ENCODE peak calls at places on chromosome 17, in seven cellular contexts. One of them, this sample, is unnamed.

GRCh38 chr17:3804503-3804931 is 3.5 kb upstream of the ITGAE start:
- DNase-seq in HT-29: no peak
- DNase-seq in retinal pigment epithelial cell: no peak
- DNase-seq in NCI-H345: no peak
- DNase-seq in NCI-H1048: no peak
- DNase-seq in ELR: peak; percentile 69
- DNase-seq in left lung: no peak
- DNase-seq in this sample: no peak

GRCh38 chr17:76911299-76912007 is 43.2 kb downstream of the MGAT5B start:
- DNase-seq in retinal pigment epithelial cell: no peak
- DNase-seq in HT-29: no peak
- DNase-seq in NCI-H345: peak; percentile 84
- DNase-seq in NCI-H1048: no peak
- DNase-seq in ELR: no peak
- DNase-seq in left lung: no peak
- DNase-seq in this sample: no peak

GRCh38 chr17:9956474-9957131 is 51.5 kb upstream of the RCVRN start:
- DNase-seq in retinal pigment epithelial cell: no peak
- DNase-seq in left lung: no peak
- DNase-seq in NCI-H1048: no peak
- DNase-seq in ELR: no peak
- DNase-seq in HT-29: no peak
- DNase-seq in NCI-H345: no peak
- DNase-seq in this sample: no peak

GRCh38 chr17:50045154-50045553 is 10.8 kb upstream of the ITGA3 start:
- DNase-seq in left lung: no peak
- DNase-seq in HT-29: no peak
- DNase-seq in retinal pigment epithelial cell: no peak
- DNase-seq in NCI-H1048: no peak
- DNase-seq in ELR: no peak
- DNase-seq in NCI-H345: no peak
- DNase-seq in this sample: peak; percentile 43

GRCh38 chr17:38749222-38750043 is 1.3 kb upstream of the PCGF2 start:
- DNase-seq in retinal pigment epithelial cell: no peak
- DNase-seq in ELR: peak; percentile 89
- DNase-seq in NCI-H345: peak; percentile 67
- DNase-seq in NCI-H1048: no peak
- DNase-seq in left lung: peak; percentile 93
- DNase-seq in HT-29: peak; percentile 93
- DNase-seq in this sample: peak; percentile 87

GRCh38 chr17:2853722-2854580 is 57.7 kb downstream of the RAP1GAP2 start:
- DNase-seq in retinal pigment epithelial cell: no peak
- DNase-seq in NCI-H1048: no peak
- DNase-seq in NCI-H345: peak; percentile 38
- DNase-seq in left lung: peak; percentile 80
- DNase-seq in HT-29: no peak
- DNase-seq in ELR: peak; percentile 13
- DNase-seq in this sample: no peak

GRCh38 chr17:14428640-14429029 is 127.8 kb downstream of the HS3ST3B1 start:
- DNase-seq in ELR: no peak
- DNase-seq in retinal pigment epithelial cell: no peak
- DNase-seq in HT-29: no peak
- DNase-seq in left lung: no peak
- DNase-seq in NCI-H345: no peak
- DNase-seq in NCI-H1048: no peak
- DNase-seq in this sample: no peak

GRCh38 chr17:76268015-76268749 is 3.0 kb downstream of the UBALD2 start:
- DNase-seq in HT-29: no peak
- DNase-seq in ELR: peak; percentile 66
- DNase-seq in left lung: peak; percentile 94
- DNase-seq in NCI-H345: no peak
- DNase-seq in retinal pigment epithelial cell: no peak
- DNase-seq in NCI-H1048: no peak
- DNase-seq in this sample: no peak

GRCh38 chr17:43908111-43908721 is 880 bp upstream of the MPP2 start:
- DNase-seq in retinal pigment epithelial cell: no peak
- DNase-seq in ELR: peak; percentile 78
- DNase-seq in NCI-H1048: no peak
- DNase-seq in HT-29: peak; percentile 42
- DNase-seq in left lung: no peak
- DNase-seq in NCI-H345: peak; percentile 72
- DNase-seq in this sample: no peak

GRCh38 chr17:50396261-50397110 is 837 bp downstream of the LRRC59 start:
- DNase-seq in NCI-H1048: no peak
- DNase-seq in left lung: peak; percentile 75
- DNase-seq in HT-29: peak; percentile 68
- DNase-seq in NCI-H345: peak; percentile 31
- DNase-seq in ELR: peak; percentile 80
- DNase-seq in retinal pigment epithelial cell: no peak
- DNase-seq in this sample: no peak

GRCh38 chr17:46832945-46833839 is 14.7 kb upstream of the WNT3 start:
- DNase-seq in NCI-H345: no peak
- DNase-seq in ELR: peak; percentile 82
- DNase-seq in retinal pigment epithelial cell: peak; percentile 18
- DNase-seq in left lung: no peak
- DNase-seq in HT-29: no peak
- DNase-seq in NCI-H1048: no peak
- DNase-seq in this sample: no peak

GRCh38 chr17:18038149-18038850 is 668 bp downstream of the ATPAF2 start:
- DNase-seq in ELR: peak; percentile 38
- DNase-seq in left lung: no peak
- DNase-seq in HT-29: peak; percentile 9
- DNase-seq in retinal pigment epithelial cell: no peak
- DNase-seq in NCI-H345: no peak
- DNase-seq in NCI-H1048: no peak
- DNase-seq in this sample: no peak

GRCh38 chr17:18172528-18173278 is 10.9 kb upstream of the ALKBH5 start:
- DNase-seq in NCI-H345: no peak
- DNase-seq in ELR: no peak
- DNase-seq in retinal pigment epithelial cell: no peak
- DNase-seq in left lung: no peak
- DNase-seq in NCI-H1048: no peak
- DNase-seq in HT-29: no peak
- DNase-seq in this sample: no peak

GRCh38 chr17:38561416-38562214 is 44.1 kb downstream of the SRCIN1 start:
- DNase-seq in HT-29: no peak
- DNase-seq in NCI-H1048: no peak
- DNase-seq in left lung: no peak
- DNase-seq in NCI-H345: no peak
- DNase-seq in retinal pigment epithelial cell: no peak
- DNase-seq in ELR: no peak
- DNase-seq in this sample: no peak

GRCh38 chr17:35086164-35086563 is 22.7 kb upstream of the RFFL start:
- DNase-seq in HT-29: no peak
- DNase-seq in left lung: no peak
- DNase-seq in retinal pigment epithelial cell: no peak
- DNase-seq in ELR: no peak
- DNase-seq in NCI-H1048: no peak
- DNase-seq in NCI-H345: no peak
- DNase-seq in this sample: no peak

GRCh38 chr17:82367724-82368524 is 3.6 kb upstream of the UTS2R start:
- DNase-seq in ELR: peak; percentile 40
- DNase-seq in HT-29: no peak
- DNase-seq in retinal pigment epithelial cell: no peak
- DNase-seq in NCI-H1048: peak; percentile 92
- DNase-seq in NCI-H345: no peak
- DNase-seq in left lung: no peak
- DNase-seq in this sample: no peak

GRCh38 chr17:62825182-62825581 is 17.1 kb upstream of the MARCHF10 start:
- DNase-seq in HT-29: no peak
- DNase-seq in left lung: no peak
- DNase-seq in NCI-H1048: no peak
- DNase-seq in NCI-H345: no peak
- DNase-seq in retinal pigment epithelial cell: no peak
- DNase-seq in ELR: no peak
- DNase-seq in this sample: no peak

GRCh38 chr17:51610155-51610554 is 349.8 kb downstream of the UTP18 start:
- DNase-seq in retinal pigment epithelial cell: no peak
- DNase-seq in NCI-H345: no peak
- DNase-seq in ELR: no peak
- DNase-seq in left lung: no peak
- DNase-seq in NCI-H1048: no peak
- DNase-seq in HT-29: no peak
- DNase-seq in this sample: no peak

GRCh38 chr17:14004927-14005630 is 64.2 kb upstream of the COX10 start:
- DNase-seq in left lung: no peak
- DNase-seq in HT-29: no peak
- DNase-seq in NCI-H1048: no peak
- DNase-seq in ELR: peak; percentile 15
- DNase-seq in NCI-H345: no peak
- DNase-seq in retinal pigment epithelial cell: no peak
- DNase-seq in this sample: no peak

GRCh38 chr17:54967621-54968258 is 714 bp downstream of the COX11 start:
- DNase-seq in left lung: no peak
- DNase-seq in retinal pigment epithelial cell: no peak
- DNase-seq in NCI-H1048: no peak
- DNase-seq in HT-29: peak; percentile 79
- DNase-seq in NCI-H345: peak; percentile 16
- DNase-seq in ELR: peak; percentile 60
- DNase-seq in this sample: no peak

GRCh38 chr17:27294689-27295630 is 1.0 kb downstream of the WSB1 start:
- DNase-seq in NCI-H1048: peak; percentile 76
- DNase-seq in NCI-H345: peak; percentile 39
- DNase-seq in HT-29: peak; percentile 87
- DNase-seq in retinal pigment epithelial cell: peak; percentile 86
- DNase-seq in ELR: peak; percentile 87
- DNase-seq in left lung: no peak
- DNase-seq in this sample: no peak

GRCh38 chr17:51336112-51336822 is 75.9 kb downstream of the UTP18 start:
- DNase-seq in NCI-H345: no peak
- DNase-seq in left lung: no peak
- DNase-seq in retinal pigment epithelial cell: no peak
- DNase-seq in HT-29: no peak
- DNase-seq in NCI-H1048: no peak
- DNase-seq in ELR: no peak
- DNase-seq in this sample: no peak

GRCh38 chr17:38658741-38659345 is 15.9 kb downstream of the EPOP start:
- DNase-seq in ELR: no peak
- DNase-seq in NCI-H345: no peak
- DNase-seq in HT-29: no peak
- DNase-seq in NCI-H1048: no peak
- DNase-seq in retinal pigment epithelial cell: no peak
- DNase-seq in left lung: no peak
- DNase-seq in this sample: no peak

GRCh38 chr17:44844390-44844830 is 3.3 kb upstream of the HIGD1B start:
- DNase-seq in left lung: no peak
- DNase-seq in retinal pigment epithelial cell: no peak
- DNase-seq in NCI-H1048: no peak
- DNase-seq in HT-29: no peak
- DNase-seq in NCI-H345: no peak
- DNase-seq in ELR: peak; percentile 48
- DNase-seq in this sample: no peak

GRCh38 chr17:28700830-28701492 is 10.7 kb downstream of the PROCA1 start:
- DNase-seq in HT-29: no peak
- DNase-seq in NCI-H1048: no peak
- DNase-seq in ELR: no peak
- DNase-seq in retinal pigment epithelial cell: no peak
- DNase-seq in NCI-H345: no peak
- DNase-seq in left lung: no peak
- DNase-seq in this sample: no peak

GRCh38 chr17:79042421-79043190 is 18.6 kb downstream of the C1QTNF1 start:
- DNase-seq in NCI-H345: peak; percentile 79
- DNase-seq in left lung: peak; percentile 94
- DNase-seq in ELR: peak; percentile 74
- DNase-seq in HT-29: peak; percentile 86
- DNase-seq in NCI-H1048: peak; percentile 20
- DNase-seq in retinal pigment epithelial cell: no peak
- DNase-seq in this sample: no peak

GRCh38 chr17:79547586-79547985 is 63.3 kb downstream of the RBFOX3 start:
- DNase-seq in HT-29: no peak
- DNase-seq in ELR: no peak
- DNase-seq in NCI-H345: no peak
- DNase-seq in NCI-H1048: no peak
- DNase-seq in retinal pigment epithelial cell: no peak
- DNase-seq in left lung: no peak
- DNase-seq in this sample: no peak

GRCh38 chr17:68378202-68379149 is 78.8 kb downstream of the WIPI1 start:
- DNase-seq in retinal pigment epithelial cell: peak; percentile 72
- DNase-seq in left lung: peak; percentile 96
- DNase-seq in ELR: peak; percentile 97
- DNase-seq in NCI-H345: peak; percentile 34
- DNase-seq in HT-29: peak; percentile 64
- DNase-seq in NCI-H1048: no peak
- DNase-seq in this sample: no peak

GRCh38 chr17:47204722-47205418 is 4.3 kb upstream of the MYL4 start:
- DNase-seq in NCI-H345: no peak
- DNase-seq in retinal pigment epithelial cell: no peak
- DNase-seq in HT-29: no peak
- DNase-seq in NCI-H1048: no peak
- DNase-seq in ELR: peak; percentile 42
- DNase-seq in left lung: no peak
- DNase-seq in this sample: no peak

GRCh38 chr17:30576326-30576861 is 99.2 kb downstream of the GOSR1 start:
- DNase-seq in NCI-H345: no peak
- DNase-seq in NCI-H1048: no peak
- DNase-seq in retinal pigment epithelial cell: no peak
- DNase-seq in HT-29: no peak
- DNase-seq in left lung: no peak
- DNase-seq in ELR: no peak
- DNase-seq in this sample: no peak

GRCh38 chr17:71455219-71455618 is 665.6 kb upstream of the SOX9 start:
- DNase-seq in retinal pigment epithelial cell: no peak
- DNase-seq in left lung: no peak
- DNase-seq in NCI-H1048: no peak
- DNase-seq in ELR: no peak
- DNase-seq in HT-29: no peak
- DNase-seq in NCI-H345: no peak
- DNase-seq in this sample: no peak

GRCh38 chr17:332558-333322 is 19.9 kb downstream of the RPH3AL start:
- DNase-seq in HT-29: no peak
- DNase-seq in NCI-H1048: no peak
- DNase-seq in left lung: peak; percentile 75
- DNase-seq in retinal pigment epithelial cell: no peak
- DNase-seq in ELR: no peak
- DNase-seq in NCI-H345: no peak
- DNase-seq in this sample: peak; percentile 35

GRCh38 chr17:64343833-64344637 is 46.6 kb downstream of the PECAM1 start:
- DNase-seq in ELR: peak; percentile 83
- DNase-seq in NCI-H345: peak; percentile 84
- DNase-seq in left lung: peak; percentile 88
- DNase-seq in HT-29: peak; percentile 72
- DNase-seq in NCI-H1048: no peak
- DNase-seq in retinal pigment epithelial cell: peak; percentile 20
- DNase-seq in this sample: no peak

GRCh38 chr17:55261311-55261710 is 3.4 kb upstream of the HLF start:
- DNase-seq in left lung: no peak
- DNase-seq in NCI-H1048: no peak
- DNase-seq in ELR: no peak
- DNase-seq in NCI-H345: no peak
- DNase-seq in retinal pigment epithelial cell: no peak
- DNase-seq in HT-29: no peak
- DNase-seq in this sample: no peak

GRCh38 chr17:39670746-39671145 is 2.5 kb downstream of the PNMT start:
- DNase-seq in ELR: no peak
- DNase-seq in NCI-H1048: no peak
- DNase-seq in left lung: peak; percentile 48
- DNase-seq in NCI-H345: no peak
- DNase-seq in retinal pigment epithelial cell: no peak
- DNase-seq in HT-29: no peak
- DNase-seq in this sample: no peak

GRCh38 chr17:61413654-61414133 is 14.1 kb downstream of the TBX2 start:
- DNase-seq in NCI-H1048: no peak
- DNase-seq in left lung: no peak
- DNase-seq in HT-29: no peak
- DNase-seq in retinal pigment epithelial cell: no peak
- DNase-seq in NCI-H345: no peak
- DNase-seq in ELR: no peak
- DNase-seq in this sample: peak; percentile 23

GRCh38 chr17:1153795-1154546 is 25.8 kb downstream of the ABR start:
- DNase-seq in NCI-H345: peak; percentile 68
- DNase-seq in retinal pigment epithelial cell: no peak
- DNase-seq in NCI-H1048: no peak
- DNase-seq in HT-29: peak; percentile 13
- DNase-seq in left lung: no peak
- DNase-seq in ELR: peak; percentile 38
- DNase-seq in this sample: no peak

GRCh38 chr17:30952645-30953393 is 18.0 kb upstream of the RNF135 start:
- DNase-seq in retinal pigment epithelial cell: no peak
- DNase-seq in NCI-H345: no peak
- DNase-seq in left lung: peak; percentile 83
- DNase-seq in NCI-H1048: no peak
- DNase-seq in HT-29: no peak
- DNase-seq in ELR: no peak
- DNase-seq in this sample: no peak